ENCODE peak calls at places on chromosome 5, in four cellular contexts. One of them, this sample, is unnamed.

GRCh38 chr5:78221964-78222451 is 72.5 kb downstream of the AP3B1 start:
- DNase-seq in PC-3: peak; percentile 2
- DNase-seq in hepatocyte: no peak
- DNase-seq in GM23248: peak; percentile 15
- DNase-seq in this sample: no peak

GRCh38 chr5:72280655-72281069 is 39.4 kb downstream of the MRPS27 start:
- DNase-seq in PC-3: peak; percentile 47
- DNase-seq in hepatocyte: peak; percentile 51
- DNase-seq in GM23248: peak; percentile 70
- DNase-seq in this sample: no peak

GRCh38 chr5:392431-392988 is 50.5 kb upstream of the EXOC3 start:
- DNase-seq in PC-3: peak; percentile 48
- DNase-seq in hepatocyte: peak; percentile 20
- DNase-seq in GM23248: peak; percentile 46
- DNase-seq in this sample: peak; percentile 37

GRCh38 chr5:77882670-77883257 is 106.6 kb upstream of the TBCA start:
- DNase-seq in PC-3: peak; percentile 66
- DNase-seq in hepatocyte: no peak
- DNase-seq in GM23248: peak; percentile 87
- DNase-seq in this sample: no peak

GRCh38 chr5:171367424-171368370 is 20.0 kb upstream of the NPM1 start:
- DNase-seq in PC-3: no peak
- DNase-seq in hepatocyte: no peak
- DNase-seq in GM23248: peak; percentile 40
- DNase-seq in this sample: no peak

GRCh38 chr5:143694357-143694756 is 117.6 kb upstream of the HMHB1 start:
- DNase-seq in PC-3: no peak
- DNase-seq in hepatocyte: peak; percentile 13
- DNase-seq in GM23248: no peak
- DNase-seq in this sample: no peak

GRCh38 chr5:129079496-129079895 is 15.1 kb upstream of the ISOC1 start:
- DNase-seq in PC-3: no peak
- DNase-seq in hepatocyte: no peak
- DNase-seq in GM23248: no peak
- DNase-seq in this sample: no peak

GRCh38 chr5:115295775-115296129 is 702 bp downstream of the CCDC112 start:
- DNase-seq in PC-3: no peak
- DNase-seq in hepatocyte: no peak
- DNase-seq in GM23248: no peak
- DNase-seq in this sample: no peak

GRCh38 chr5:170791325-170791954 is 7.9 kb downstream of the GABRP start:
- DNase-seq in PC-3: peak; percentile 64
- DNase-seq in hepatocyte: peak; percentile 83
- DNase-seq in GM23248: peak; percentile 71
- DNase-seq in this sample: no peak

GRCh38 chr5:33806736-33807442 is 84.9 kb downstream of the ADAMTS12 start:
- DNase-seq in PC-3: peak; percentile 48
- DNase-seq in hepatocyte: peak; percentile 29
- DNase-seq in GM23248: peak; percentile 86
- DNase-seq in this sample: no peak

GRCh38 chr5:159764283-159764927 is 151.9 kb upstream of the ADRA1B start:
- DNase-seq in PC-3: peak; percentile 28
- DNase-seq in hepatocyte: peak; percentile 24
- DNase-seq in GM23248: peak; percentile 85
- DNase-seq in this sample: no peak

GRCh38 chr5:131265318-131265803 is 1.5 kb downstream of the CDC42SE2 start:
- DNase-seq in PC-3: peak; percentile 54
- DNase-seq in hepatocyte: peak; percentile 46
- DNase-seq in GM23248: peak; percentile 62
- DNase-seq in this sample: peak; percentile 45

GRCh38 chr5:143687604-143688003 is 124.4 kb upstream of the HMHB1 start:
- DNase-seq in PC-3: no peak
- DNase-seq in hepatocyte: no peak
- DNase-seq in GM23248: no peak
- DNase-seq in this sample: no peak

GRCh38 chr5:39730011-39730410 is 305.2 kb upstream of the DAB2 start:
- DNase-seq in PC-3: peak; percentile 19
- DNase-seq in hepatocyte: no peak
- DNase-seq in GM23248: no peak
- DNase-seq in this sample: no peak

GRCh38 chr5:158563774-158564390 is 535.8 kb downstream of the EBF1 start:
- DNase-seq in PC-3: no peak
- DNase-seq in hepatocyte: no peak
- DNase-seq in GM23248: no peak
- DNase-seq in this sample: no peak

GRCh38 chr5:143051244-143052058 is 281.3 kb downstream of the ARHGAP26 start:
- DNase-seq in PC-3: peak; percentile 69
- DNase-seq in hepatocyte: peak; percentile 65
- DNase-seq in GM23248: peak; percentile 92
- DNase-seq in this sample: no peak

GRCh38 chr5:116856271-116856670 is 281.6 kb upstream of the SEMA6A start:
- DNase-seq in PC-3: no peak
- DNase-seq in hepatocyte: no peak
- DNase-seq in GM23248: no peak
- DNase-seq in this sample: no peak

GRCh38 chr5:135574493-135574892 is 4.3 kb downstream of the CXCL14 start:
- DNase-seq in PC-3: no peak
- DNase-seq in hepatocyte: no peak
- DNase-seq in GM23248: no peak
- DNase-seq in this sample: no peak

GRCh38 chr5:40679998-40680681 is 425 bp downstream of the PTGER4 start:
- DNase-seq in PC-3: peak; percentile 41
- DNase-seq in hepatocyte: no peak
- DNase-seq in GM23248: no peak
- DNase-seq in this sample: no peak

GRCh38 chr5:6134281-6134680 is 244.1 kb downstream of the MED10 start:
- DNase-seq in PC-3: no peak
- DNase-seq in hepatocyte: no peak
- DNase-seq in GM23248: no peak
- DNase-seq in this sample: no peak

GRCh38 chr5:151741678-151742423 is 16.6 kb downstream of the ATOX1 start:
- DNase-seq in PC-3: peak; percentile 89
- DNase-seq in hepatocyte: no peak
- DNase-seq in GM23248: peak; percentile 86
- DNase-seq in this sample: no peak

GRCh38 chr5:73307645-73308346 is 134.8 kb downstream of the TMEM174 start:
- DNase-seq in PC-3: no peak
- DNase-seq in hepatocyte: no peak
- DNase-seq in GM23248: no peak
- DNase-seq in this sample: no peak

GRCh38 chr5:106415541-106415940 is 1255.2 kb downstream of the EFNA5 start:
- DNase-seq in PC-3: peak; percentile 55
- DNase-seq in hepatocyte: peak; percentile 18
- DNase-seq in GM23248: peak; percentile 57
- DNase-seq in this sample: no peak

GRCh38 chr5:91361055-91361701 is 21.9 kb downstream of the ARRDC3 start:
- DNase-seq in PC-3: no peak
- DNase-seq in hepatocyte: no peak
- DNase-seq in GM23248: no peak
- DNase-seq in this sample: no peak

GRCh38 chr5:73273379-73274050 is 100.5 kb downstream of the TMEM174 start:
- DNase-seq in PC-3: peak; percentile 44
- DNase-seq in hepatocyte: peak; percentile 42
- DNase-seq in GM23248: peak; percentile 19
- DNase-seq in this sample: no peak

GRCh38 chr5:35656721-35657120 is 39.1 kb downstream of the SPEF2 start:
- DNase-seq in PC-3: no peak
- DNase-seq in hepatocyte: no peak
- DNase-seq in GM23248: peak; percentile 45
- DNase-seq in this sample: no peak

GRCh38 chr5:23530571-23530970 is 23.2 kb downstream of the PRDM9 start:
- DNase-seq in PC-3: no peak
- DNase-seq in hepatocyte: no peak
- DNase-seq in GM23248: no peak
- DNase-seq in this sample: no peak

GRCh38 chr5:95564450-95564849 is 9.5 kb downstream of the ARSK start:
- DNase-seq in PC-3: no peak
- DNase-seq in hepatocyte: no peak
- DNase-seq in GM23248: no peak
- DNase-seq in this sample: no peak

GRCh38 chr5:156850206-156850751 is at the start of gene PPP1R2B:
- DNase-seq in PC-3: no peak
- DNase-seq in hepatocyte: no peak
- DNase-seq in GM23248: no peak
- DNase-seq in this sample: no peak

GRCh38 chr5:74649421-74649973 is 9.0 kb upstream of the ENC1 start:
- DNase-seq in PC-3: no peak
- DNase-seq in hepatocyte: no peak
- DNase-seq in GM23248: no peak
- DNase-seq in this sample: no peak

GRCh38 chr5:157606046-157606445 is 30.5 kb upstream of the ADAM19 start:
- DNase-seq in PC-3: no peak
- DNase-seq in hepatocyte: no peak
- DNase-seq in GM23248: peak; percentile 17
- DNase-seq in this sample: no peak

GRCh38 chr5:135433626-135434426 is 13.3 kb downstream of the DCANP1 start:
- DNase-seq in PC-3: no peak
- DNase-seq in hepatocyte: no peak
- DNase-seq in GM23248: peak; percentile 50
- DNase-seq in this sample: no peak

GRCh38 chr5:133952729-133953567 is 15.5 kb downstream of the C5orf15 start:
- DNase-seq in PC-3: no peak
- DNase-seq in hepatocyte: no peak
- DNase-seq in GM23248: peak; percentile 96
- DNase-seq in this sample: no peak

GRCh38 chr5:37776826-37777225 is 63.0 kb downstream of the GDNF start:
- DNase-seq in PC-3: no peak
- DNase-seq in hepatocyte: peak; percentile 30
- DNase-seq in GM23248: peak; percentile 93
- DNase-seq in this sample: no peak

DNA sequence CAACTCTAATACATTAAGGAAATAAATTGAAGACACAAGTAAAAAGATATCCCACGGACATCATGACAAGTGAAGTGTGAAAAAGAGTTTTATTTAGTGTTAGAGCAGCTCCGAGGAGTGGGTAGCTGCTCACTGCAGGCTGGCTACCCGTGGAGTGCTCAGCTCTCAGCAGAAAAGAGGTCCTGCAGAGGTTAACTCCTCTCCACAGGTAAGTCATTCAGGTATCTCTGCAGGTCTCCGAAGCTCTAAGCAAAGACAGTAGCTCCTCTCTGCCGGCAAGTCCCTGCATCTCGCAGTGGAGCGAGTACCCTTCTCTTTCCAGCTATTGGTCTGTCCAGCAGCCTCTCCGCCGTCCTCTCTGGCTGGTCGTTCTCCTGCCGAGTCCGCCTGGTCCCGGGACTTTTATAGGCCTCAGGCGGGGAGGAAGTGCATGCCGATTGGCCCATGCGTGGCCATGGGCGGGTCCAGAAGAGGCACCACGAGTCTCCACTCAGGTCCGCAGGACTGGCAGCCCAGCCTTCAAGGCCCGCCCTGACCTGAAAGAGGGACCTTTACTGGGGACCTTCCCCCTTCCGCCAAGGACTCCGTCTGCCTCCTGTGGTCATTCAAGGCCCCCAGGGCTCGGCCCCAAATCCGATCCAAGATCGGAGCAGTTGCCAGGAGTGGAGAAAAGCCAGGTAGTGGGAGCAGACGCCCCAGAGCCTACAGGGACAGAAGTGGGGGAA is 29.9 kb downstream of the BTNL9 start:
- DNase-seq in PC-3: no peak
- DNase-seq in hepatocyte: no peak
- DNase-seq in GM23248: peak; percentile 30
- DNase-seq in this sample: no peak
- H3K4me3 ChIP-seq in PC-3: no peak overlapping the region
- H3K4me3 ChIP-seq in hepatocyte: no peak overlapping the region
- H3K4me3 ChIP-seq in GM23248: peak overlapping the region; percentile 5
- H3K4me3 ChIP-seq in this sample: no peak overlapping the region

DNA sequence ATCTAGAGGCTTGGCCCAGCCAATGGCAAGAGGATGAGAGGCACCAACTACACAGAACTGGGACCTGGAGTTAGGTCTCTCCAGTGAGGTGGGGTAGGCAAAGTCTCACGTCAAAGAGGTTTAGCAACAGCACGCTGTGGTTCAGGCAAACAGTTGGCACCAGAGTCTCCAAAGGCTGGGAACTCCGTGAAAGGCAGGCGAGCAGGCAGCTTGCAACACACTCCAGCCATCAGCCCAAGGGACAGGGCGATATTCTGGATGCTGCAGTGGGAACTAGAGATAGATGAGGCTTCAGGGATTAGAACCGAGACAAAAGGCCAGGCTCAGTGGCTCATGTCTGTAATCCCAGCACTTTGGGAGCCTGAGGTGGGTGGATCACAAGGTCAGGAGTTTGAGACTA is 129.1 kb downstream of the PDZD2 start:
- DNase-seq in PC-3: no peak
- DNase-seq in hepatocyte: no peak
- DNase-seq in GM23248: no peak
- DNase-seq in this sample: no peak
- H3K27me3 ChIP-seq in PC-3: peaks cover 66% of the 10 kb centered on the region
- H3K27me3 ChIP-seq in hepatocyte: peaks cover 5% of the 10 kb centered on the region
- H3K27me3 ChIP-seq in GM23248: peaks cover 36% of the 10 kb centered on the region
- H3K27me3 ChIP-seq in this sample: no peaks in the 10 kb centered on the region

GRCh38 chr5:123701511-123702200 is 189.7 kb downstream of the CSNK1G3 start:
- DNase-seq in PC-3: no peak
- DNase-seq in hepatocyte: no peak
- DNase-seq in GM23248: peak; percentile 6
- DNase-seq in this sample: no peak

GRCh38 chr5:123696948-123697347 is 185.0 kb downstream of the CSNK1G3 start:
- DNase-seq in PC-3: no peak
- DNase-seq in hepatocyte: no peak
- DNase-seq in GM23248: peak; percentile 80
- DNase-seq in this sample: no peak

GRCh38 chr5:123700624-123701023 is 188.6 kb downstream of the CSNK1G3 start:
- DNase-seq in PC-3: peak; percentile 84
- DNase-seq in hepatocyte: peak; percentile 27
- DNase-seq in GM23248: peak; percentile 97
- DNase-seq in this sample: no peak

DNA sequence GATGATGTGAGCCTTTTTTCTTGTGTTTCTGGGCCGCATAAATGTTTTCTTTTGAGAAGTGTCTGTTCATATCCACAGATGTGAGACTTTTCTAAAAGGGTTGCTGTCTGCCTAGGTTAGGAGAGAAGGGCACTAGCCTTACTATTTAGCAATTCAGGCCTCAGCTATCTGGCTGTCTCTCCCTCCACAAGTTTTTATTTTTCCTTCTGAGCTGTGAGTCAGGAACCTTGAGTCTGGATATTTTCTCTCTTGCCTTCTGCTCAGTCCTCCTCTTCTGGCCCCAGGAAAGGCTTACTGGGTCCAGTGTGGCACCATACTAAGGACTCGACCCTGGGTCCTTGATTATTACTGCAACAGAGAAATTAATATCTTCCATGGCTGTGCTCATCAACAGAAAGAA is 187.6 kb downstream of the CSNK1G3 start:
- DNase-seq in PC-3: no peak
- DNase-seq in hepatocyte: no peak
- DNase-seq in GM23248: peak; percentile 56
- DNase-seq in this sample: no peak
- H3K27ac ChIP-seq in PC-3: peak overlapping the region; percentile 73
- H3K27ac ChIP-seq in hepatocyte: no peak overlapping the region
- H3K27ac ChIP-seq in GM23248: peak overlapping the region; percentile 95
- H3K27ac ChIP-seq in this sample: no peak overlapping the region

GRCh38 chr5:147560982-147561381 is 51.1 kb upstream of the DPYSL3 start:
- DNase-seq in PC-3: no peak
- DNase-seq in hepatocyte: no peak
- DNase-seq in GM23248: no peak
- DNase-seq in this sample: no peak
- H3K4me3 ChIP-seq in PC-3: no peak overlapping the region
- H3K4me3 ChIP-seq in hepatocyte: no peak overlapping the region
- H3K4me3 ChIP-seq in GM23248: no peak overlapping the region
- H3K4me3 ChIP-seq in this sample: no peak overlapping the region

This sample was measured in CD8-positive, alpha-beta memory T cell.